ENCODE peak calls at places on chromosomes 4 and X, in five cellular contexts. W is GM12878, G is HepG2, O is HCT116, U is K562. C is an unnamed sample.

GRCh38 chr4:177246636-177247584 is 62.8 kb upstream of the NEIL3 start:
- DNase-seq in U (no peak), W (no peak), O (no peak), G (no peak), C (no peak)

GRCh38 chrX:101229155-101229554 is 9.6 kb downstream of the DRP2 start:
- DNase-seq in U (no peak), W (no peak), G (no peak), O (no peak), C (no peak)

GRCh38 chr4:108272046-108272445 is 103.3 kb upstream of the LEF1 start:
- DNase-seq in U (no peak), G (no peak), W (no peak), O (no peak), C (no peak)

GRCh38 chr4:26361287-26361686 is 40.5 kb downstream of the RBPJ start:
- DNase-seq in U (no peak), G (no peak), O (no peak), W (no peak), C (no peak)

GRCh38 chrX:1178580-1179057 is 33.8 kb downstream of the CRLF2 start:
- DNase-seq in G (no peak), O (no peak), U (no peak), W (no peak), C (no peak)

GRCh38 chrX:19514791-19515614 is at the start of gene MAP3K15:
- DNase-seq in U (peak; percentile 29), O (no peak), W (no peak), G (peak; percentile 13), C (peak; percentile 28)

GRCh38 chrX:17403231-17403691 is 28.3 kb downstream of the NHS start:
- DNase-seq in G (no peak), U (no peak), O (no peak), W (no peak), C (no peak)

GRCh38 chr4:386708-387105 is 49.1 kb downstream of the ZNF141 start:
- DNase-seq in W (no peak), G (no peak), U (no peak), O (no peak), C (peak; percentile 6)

GRCh38 chr4:83709627-83710026 is 173.7 kb downstream of the GPAT3 start:
- DNase-seq in U (no peak), W (no peak), G (no peak), O (no peak), C (no peak)

GRCh38 chr4:78481180-78481579 is 70.4 kb upstream of the ANXA3 start:
- DNase-seq in U (no peak), O (no peak), G (no peak), W (no peak), C (no peak)

GRCh38 chr4:177008071-177008835 is 215.5 kb upstream of the VEGFC start:
- DNase-seq in U (no peak), O (no peak), G (no peak), W (no peak), C (no peak)

GRCh38 chr4:147736458-147736857 is 4.6 kb downstream of the ARHGAP10 start:
- DNase-seq in W (no peak), G (no peak), O (no peak), U (no peak), C (no peak)

GRCh38 chr4:78312989-78313753 is 238.4 kb upstream of the ANXA3 start:
- DNase-seq in U (no peak), G (no peak), O (no peak), W (no peak), C (no peak)

GRCh38 chr4:19304028-19304427 is 947.7 kb upstream of the SLIT2 start:
- DNase-seq in O (no peak), W (no peak), G (no peak), U (no peak), C (no peak)

GRCh38 chr4:36823199-36823967 is 421.2 kb upstream of the NWD2 start:
- DNase-seq in W (peak; percentile 11), G (no peak), O (no peak), U (no peak), C (no peak)

GRCh38 chrX:150897371-150898319 is 823 bp downstream of the CD99L2 start:
- DNase-seq in W (no peak), O (no peak), G (no peak), U (no peak), C (no peak)

GRCh38 chr4:153661215-153661822 is 22.8 kb upstream of the TLR2 start:
- DNase-seq in W (no peak), U (no peak), O (no peak), G (no peak), C (no peak)

GRCh38 chr4:53994382-53994781 is 70.0 kb downstream of the CHIC2 start:
- DNase-seq in U (no peak), W (no peak), G (no peak), O (no peak), C (no peak)

GRCh38 chr4:161573836-161574235 is 590.0 kb downstream of the FSTL5 start:
- DNase-seq in G (no peak), U (no peak), O (no peak), W (no peak), C (no peak)

GRCh38 chr4:93605163-93605562 is 223.4 kb upstream of the ATOH1 start:
- DNase-seq in W (no peak), U (no peak), O (no peak), G (no peak), C (no peak)

GRCh38 chr4:151604238-151604637 is 156.6 kb downstream of the GATB start:
- DNase-seq in W (no peak), O (no peak), U (no peak), G (no peak), C (no peak)

GRCh38 chr4:147723316-147723715 is 8.6 kb upstream of the ARHGAP10 start:
- DNase-seq in W (no peak), O (no peak), U (no peak), G (peak; percentile 21), C (no peak)

GRCh38 chr4:159698336-159698735 is 595.5 kb downstream of the RAPGEF2 start:
- DNase-seq in G (no peak), W (no peak), U (no peak), O (no peak), C (no peak)

GRCh38 chrX:19875051-19875432 is 12.4 kb downstream of the SH3KBP1 start:
- DNase-seq in U (no peak), W (no peak), O (peak; percentile 57), G (no peak), C (no peak)

GRCh38 chr4:165493359-165493758 is 114.6 kb downstream of the CPE start:
- DNase-seq in G (peak; percentile 27), O (peak; percentile 37), U (peak; percentile 64), W (no peak), C (peak; percentile 63)

GRCh38 chr4:150126880-150127236 is 48.6 kb downstream of the DCLK2 start:
- DNase-seq in U (no peak), G (no peak), O (no peak), W (peak; percentile 9), C (no peak)

GRCh38 chr4:105633241-105633640 is 75.2 kb downstream of the INTS12 start:
- DNase-seq in U (no peak), G (no peak), W (no peak), O (no peak), C (no peak)

GRCh38 chr4:76569225-76569624 is 134.2 kb downstream of the SHROOM3 start:
- DNase-seq in U (no peak), O (no peak), W (no peak), G (no peak), C (no peak)
- TF ChIP-seq ZNF274 in U (no peak), O (no peak), W (no peak), G (no peak), C (no peak)

GRCh38 chrX:41335590-41336331 is 1.8 kb downstream of the DDX3X start:
- DNase-seq in U (no peak), O (no peak), W (no peak), G (no peak), C (no peak)
- H3K4me1 ChIP-seq in U (peaks cover 16% of the 10 kb centered on the region), O (peaks cover 34% of the 10 kb centered on the region), W (peaks cover 5% of the 10 kb centered on the region), G (peaks cover 22% of the 10 kb centered on the region), C (no peaks in the 10 kb centered on the region)

GRCh38 chr4:173410106-173410505 is 11.2 kb upstream of the SCRG1 start:
- DNase-seq in G (no peak), U (no peak), O (no peak), W (no peak), C (no peak)
- H3K36me3 ChIP-seq in G (no peaks in the 10 kb centered on the region), U (no peaks in the 10 kb centered on the region), O (no peaks in the 10 kb centered on the region), W (no peaks in the 10 kb centered on the region), C (no peaks in the 10 kb centered on the region)

DNA sequence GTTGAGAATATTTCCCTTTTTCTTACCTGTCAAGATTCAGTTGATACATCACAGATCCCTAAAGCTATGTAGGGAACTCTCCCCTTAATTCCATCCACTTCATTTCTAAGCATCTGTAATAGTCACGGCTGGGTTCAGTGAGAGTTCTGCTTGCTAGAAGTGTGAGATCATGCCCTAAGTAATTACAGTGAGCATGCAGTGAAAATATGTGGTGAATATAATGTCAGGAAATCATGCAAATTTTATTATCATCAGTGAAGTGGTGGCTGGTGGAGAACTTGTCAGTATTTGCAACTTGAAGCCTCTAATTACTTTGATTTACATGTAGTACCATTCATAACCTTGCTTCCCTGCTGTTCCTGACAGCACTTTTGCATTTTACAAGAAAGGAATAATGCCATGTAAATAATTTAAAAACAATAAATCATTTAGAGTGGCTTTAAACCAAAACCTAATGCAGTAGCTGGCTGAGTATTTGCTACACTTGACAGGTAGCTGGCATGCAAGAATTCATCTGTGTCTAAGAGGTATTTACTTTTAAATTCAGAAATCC is 28.3 kb upstream of the CFAP299 start:
- DNase-seq in O (no peak), U (no peak), W (no peak), G (no peak), C (no peak)
- TF ChIP-seq ZNF274 in O (no peak), U (no peak), W (no peak), G (no peak), C (no peak)

DNA sequence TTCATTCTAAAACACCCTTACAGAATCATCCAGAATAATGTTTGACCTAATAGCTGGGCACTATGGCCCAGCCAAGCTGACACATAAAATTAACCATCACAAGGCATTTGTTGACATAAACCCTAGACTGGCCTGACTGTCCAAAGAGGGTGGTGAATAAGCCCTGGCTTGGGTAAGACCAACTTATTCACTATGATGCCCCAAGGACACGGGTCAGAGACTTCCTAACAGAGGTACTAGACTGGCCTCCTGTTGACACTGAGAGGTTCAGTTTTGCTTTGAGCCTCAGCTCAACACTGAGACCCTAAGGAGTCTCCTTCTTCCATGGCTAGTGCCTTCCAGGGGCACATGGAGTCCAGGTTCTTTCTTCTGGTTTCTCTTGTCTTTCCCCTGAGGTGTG is 21.3 kb downstream of the FGF2 start:
- DNase-seq in G (no peak), O (no peak), W (no peak), U (no peak), C (no peak)
- H3K4me1 ChIP-seq in G (no peaks in the 10 kb centered on the region), O (peaks cover 6% of the 10 kb centered on the region), W (peaks cover 2% of the 10 kb centered on the region), U (peaks cover 2% of the 10 kb centered on the region), C (no peaks in the 10 kb centered on the region)

DNA sequence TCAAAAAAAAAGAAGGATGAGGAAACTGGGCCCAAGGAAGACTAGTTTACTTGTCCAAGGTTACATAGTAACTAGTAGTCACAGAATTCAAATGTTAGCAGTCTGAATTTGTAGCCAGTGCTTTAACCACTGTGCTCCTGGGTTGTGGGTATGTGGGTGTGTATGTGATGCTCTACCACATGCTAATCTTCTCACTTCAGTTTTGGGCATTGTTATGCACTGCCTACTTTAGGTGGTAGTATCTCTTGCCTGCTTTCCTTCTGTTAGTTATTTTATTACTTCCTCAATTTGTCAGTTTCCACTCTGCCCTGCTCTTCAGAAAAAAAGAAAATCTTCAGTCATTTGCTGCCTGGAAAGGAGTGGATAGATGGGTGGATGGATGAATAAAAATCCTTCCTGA is 219.2 kb downstream of the RPA4 start:
- DNase-seq in O (no peak), G (no peak), U (no peak), W (no peak), C (no peak)
- H3K36me3 ChIP-seq in O (no peaks in the 10 kb centered on the region), G (no peaks in the 10 kb centered on the region), U (no peaks in the 10 kb centered on the region), W (no peaks in the 10 kb centered on the region), C (no peaks in the 10 kb centered on the region)

C was measured in NT2/D1.